ENCODE peak calls at places on chromosomes 6 and 20, in six cellular contexts. K is stomach, Y is ovary, Q is body of pancreas, V is thyroid gland, T is heart left ventricle. P is an unnamed sample.

GRCh38 chr6:57044568-57044967 is 1.9 kb upstream of the KIAA1586 start:
- DNase-seq in K (no peak), Y (no peak), Q (no peak), T (no peak), V (no peak), P (no peak)

GRCh38 chr20:62793757-62794006 is 2.6 kb upstream of the MRGBP start:
- DNase-seq in Q (no peak), K (no peak), Y (no peak), V (no peak), T (no peak), P (peak)

GRCh38 chr6:163554663-163555062 is 140.1 kb downstream of the QKI start:
- DNase-seq in Y (no peak), T (peak), V (peak), Q (peak), K (peak), P (peak)

GRCh38 chr6:1575213-1576041 is 34.3 kb upstream of the FOXC1 start:
- DNase-seq in K (no peak), Q (peak), Y (peak), V (peak), T (peak), P (peak)

GRCh38 chr6:10210052-10210451 is 204.8 kb downstream of the TFAP2A start:
- DNase-seq in T (no peak), Q (no peak), K (no peak), Y (no peak), V (no peak), P (no peak)

GRCh38 chr6:34894693-34895092 is 5.6 kb downstream of the ANKS1A start:
- DNase-seq in K (no peak), T (no peak), Q (no peak), Y (no peak), V (no peak), P (no peak)

GRCh38 chr20:59207742-59208357 is 44.2 kb downstream of the ZNF831 start:
- DNase-seq in Q (peak), T (peak), V (peak), Y (no peak), K (peak), P (peak)

GRCh38 chr6:86031713-86032112 is 389.0 kb upstream of the SYNCRIP start:
- DNase-seq in V (no peak), K (no peak), T (no peak), Y (no peak), Q (no peak), P (no peak)

GRCh38 chr20:60851826-60852704 is 400.0 kb upstream of the CDH4 start:
- DNase-seq in T (no peak), K (no peak), Q (no peak), V (peak), Y (no peak), P (peak)
- TF ChIP-seq CTCF in T (peak), K (no peak), Q (peak), V (peak), Y (no peak), P (peak)

DNA sequence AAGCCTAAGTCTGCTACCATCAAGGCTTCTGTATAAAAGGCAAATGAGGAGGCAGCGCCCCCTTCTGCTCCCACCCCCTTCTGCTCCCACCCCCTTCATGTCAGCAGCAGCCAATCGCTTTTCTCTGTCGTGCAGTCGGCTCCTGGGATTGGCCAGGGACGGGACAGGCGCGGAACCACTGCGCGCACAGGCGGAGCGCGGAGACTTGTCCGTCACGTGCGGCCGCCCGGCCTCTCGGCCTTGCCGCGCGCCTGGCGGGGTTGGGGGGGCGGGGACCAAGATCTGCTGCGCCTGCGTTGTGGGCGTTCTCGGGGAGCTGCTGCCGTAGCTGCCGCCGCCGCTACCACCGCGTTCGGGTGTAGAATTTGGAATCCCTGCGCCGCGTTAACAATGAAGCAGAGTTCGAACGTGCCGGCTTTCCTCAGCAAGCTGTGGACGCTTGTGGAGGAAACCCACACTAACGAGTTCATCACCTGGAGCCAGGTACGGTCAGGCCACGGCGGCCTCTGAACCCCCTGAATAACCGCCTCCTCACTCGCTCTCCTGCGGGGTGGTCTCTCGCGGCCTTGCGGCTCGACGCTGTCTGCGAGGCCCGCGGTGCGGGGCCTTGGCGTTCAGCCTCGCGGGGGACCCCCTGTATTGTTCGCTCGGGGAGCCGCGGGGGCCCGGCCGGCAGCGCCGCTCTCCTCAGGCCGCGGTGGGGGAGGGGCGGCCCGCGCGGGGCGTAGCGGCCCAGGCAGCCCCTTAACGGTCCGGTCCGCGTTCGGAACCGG is at the start of gene HSF2:
- DNase-seq in V (peak), Q (peak), Y (peak), T (peak), K (peak), P (peak)
- TF ChIP-seq POLR2A in V (peak), Q (peak), Y (peak), T (no peak), K (no peak), P (peak)

GRCh38 chr6:97586344-97586743 is 303.3 kb upstream of the MMS22L start:
- DNase-seq in V (no peak), Q (no peak), Y (no peak), K (no peak), T (no peak), P (peak)
- TF ChIP-seq CTCF in V (no peak), Q (no peak), Y (no peak), K (no peak), T (no peak), P (no peak)

GRCh38 chr20:43681991-43682410 is 15.1 kb downstream of the MYBL2 start:
- DNase-seq in V (no peak), T (no peak), Y (no peak), Q (peak), K (no peak), P (no peak)
- TF ChIP-seq POLR2A in V (no peak), T (no peak), Y (no peak), Q (no peak), K (no peak), P (no peak)

DNA sequence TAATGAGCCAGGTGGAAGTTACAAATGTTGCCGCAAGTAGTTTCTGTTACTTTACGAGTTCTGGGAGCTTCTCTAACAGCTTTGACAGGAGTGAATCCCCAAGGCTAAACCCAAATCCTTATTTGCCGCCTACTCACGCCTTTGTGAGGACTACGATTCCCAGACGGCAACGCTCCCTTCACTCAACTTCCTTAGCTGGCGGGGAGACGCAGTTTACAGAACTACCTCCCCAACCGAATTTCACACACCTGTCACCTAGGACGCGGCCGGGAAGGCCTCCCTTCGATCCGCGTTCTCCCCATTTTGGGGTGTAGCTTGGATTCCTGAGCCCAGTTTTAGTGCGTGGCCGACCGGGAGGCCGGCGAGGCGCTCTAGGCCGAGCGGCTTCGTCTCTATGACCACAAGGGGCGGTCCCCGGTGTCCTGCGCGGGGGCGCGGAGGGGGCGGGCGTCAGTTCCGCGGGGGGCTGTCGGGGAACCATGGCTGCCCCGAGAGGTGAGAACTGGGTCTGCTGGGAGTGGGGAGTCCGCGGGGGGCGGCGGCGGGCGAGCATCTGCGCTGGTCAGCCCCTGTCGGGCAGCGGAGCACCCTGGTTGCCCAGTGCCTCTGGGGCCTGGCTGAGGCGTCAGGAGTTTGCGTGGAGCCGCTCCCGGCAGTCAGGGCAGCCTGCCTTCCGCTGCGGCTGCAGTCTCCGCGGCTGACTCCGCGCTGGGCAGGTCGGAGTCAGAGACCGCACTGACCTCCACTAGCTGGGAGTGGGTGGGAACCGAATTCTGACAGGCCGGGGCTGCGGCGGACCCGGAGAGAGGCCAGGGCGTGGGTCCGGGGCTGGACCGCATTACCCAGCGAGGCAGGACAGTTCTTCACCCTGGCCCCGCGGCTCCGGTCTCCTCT is at the start of gene SLC35A1:
- DNase-seq in K (peak), T (peak), Y (peak), V (peak), Q (peak), P (peak)
- TF ChIP-seq CTCF in K (no peak), T (peak), Y (peak), V (no peak), Q (peak), P (no peak)

DNA sequence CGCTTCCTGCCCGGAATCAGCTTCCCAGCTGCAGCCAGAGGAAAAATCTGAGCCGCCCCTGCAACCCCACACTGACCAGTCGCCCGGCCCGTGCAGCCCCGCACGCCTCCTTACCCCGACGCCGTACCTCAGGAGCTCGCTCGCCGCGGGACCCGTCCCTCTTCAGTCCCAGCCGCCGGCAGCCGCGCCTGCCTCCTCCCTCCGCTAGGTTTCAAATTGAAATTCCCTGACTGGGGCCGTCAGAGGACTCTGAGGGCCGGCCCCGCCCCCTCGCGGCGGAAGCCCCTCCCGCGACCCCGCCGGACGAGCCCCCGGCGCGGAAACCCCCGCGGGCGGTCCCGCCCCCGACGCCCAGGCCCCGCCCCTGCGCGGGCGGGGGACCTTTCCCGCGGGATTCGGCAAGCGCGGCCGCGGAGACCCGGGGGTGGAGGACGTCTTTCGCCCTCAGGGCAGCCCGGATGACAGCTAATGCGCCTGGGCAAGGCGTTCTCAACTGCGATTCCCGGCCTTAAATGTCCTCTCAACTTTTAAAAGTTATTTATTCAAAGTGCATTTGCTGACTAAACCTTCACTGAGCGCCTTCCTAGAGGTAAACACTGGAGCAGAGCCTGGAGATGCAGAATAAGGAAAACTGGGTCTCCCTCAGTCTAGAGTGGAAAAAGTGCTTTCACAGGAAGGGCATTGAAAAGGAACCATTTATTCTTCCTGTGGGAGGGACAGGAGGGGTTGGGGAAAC is at the start of gene EPB41L2:
- DNase-seq in Y (peak), Q (peak), T (peak), V (peak), K (peak), P (peak)
- TF ChIP-seq POLR2A in Y (peak), Q (peak), T (peak), V (peak), K (no peak), P (peak)

P was measured in NB4.